ENCODE peak calls at places on chromosomes 16 and 17, in four cellular contexts. M is GM12878, P is H1, B is K562. N is an unnamed sample.

GRCh38 chr17:2071421-2072281 is 16.7 kb downstream of the HIC1 start:
- DNase-seq in M (no peak), P (no peak), B (no peak), N (no peak)

GRCh38 chr16:31355701-31356100 is 725 bp downstream of the ITGAX start:
- DNase-seq in M (no peak), P (no peak), B (no peak), N (no peak)

GRCh38 chr17:6102615-6103014 is 32.4 kb downstream of the WSCD1 start:
- DNase-seq in M (no peak), P (no peak), B (no peak), N (no peak)

GRCh38 chr17:72301887-72302286 is 181.1 kb downstream of the SOX9 start:
- DNase-seq in M (no peak), P (no peak), B (no peak), N (no peak)

GRCh38 chr16:54173489-54173888 is 113.1 kb downstream of the IRX3 start:
- DNase-seq in M (no peak), P (no peak), B (no peak), N (no peak)

GRCh38 chr17:43897827-43898226 is 9.5 kb downstream of the MPP2 start:
- DNase-seq in M (no peak), P (no peak), B (no peak), N (no peak)

GRCh38 chr17:67613961-67614360 is 103.8 kb upstream of the NOL11 start:
- DNase-seq in M (no peak), P (no peak), B (no peak), N (no peak)

GRCh38 chr17:18184143-18185007 is 747 bp downstream of the ALKBH5 start:
- DNase-seq in M (no peak), P (no peak), B (peak; percentile 59), N (no peak)

GRCh38 chr17:38660097-38661026 is 14.4 kb downstream of the EPOP start:
- DNase-seq in M (no peak), P (no peak), B (no peak), N (no peak)

GRCh38 chr16:88815901-88816589 is 4.3 kb upstream of the APRT start:
- DNase-seq in M (no peak), P (no peak), B (peak; percentile 43), N (peak; percentile 86)
- TF ChIP-seq NRF1 in M (no peak), P (no peak), B (no peak), N (no peak)

GRCh38 chr17:16491131-16491702 is 776 bp downstream of the LRRC75A start:
- DNase-seq in M (no peak), P (no peak), B (no peak), N (peak; percentile 54)
- TF ChIP-seq NRF1 in M (no peak), P (no peak), B (no peak), N (no peak)

DNA sequence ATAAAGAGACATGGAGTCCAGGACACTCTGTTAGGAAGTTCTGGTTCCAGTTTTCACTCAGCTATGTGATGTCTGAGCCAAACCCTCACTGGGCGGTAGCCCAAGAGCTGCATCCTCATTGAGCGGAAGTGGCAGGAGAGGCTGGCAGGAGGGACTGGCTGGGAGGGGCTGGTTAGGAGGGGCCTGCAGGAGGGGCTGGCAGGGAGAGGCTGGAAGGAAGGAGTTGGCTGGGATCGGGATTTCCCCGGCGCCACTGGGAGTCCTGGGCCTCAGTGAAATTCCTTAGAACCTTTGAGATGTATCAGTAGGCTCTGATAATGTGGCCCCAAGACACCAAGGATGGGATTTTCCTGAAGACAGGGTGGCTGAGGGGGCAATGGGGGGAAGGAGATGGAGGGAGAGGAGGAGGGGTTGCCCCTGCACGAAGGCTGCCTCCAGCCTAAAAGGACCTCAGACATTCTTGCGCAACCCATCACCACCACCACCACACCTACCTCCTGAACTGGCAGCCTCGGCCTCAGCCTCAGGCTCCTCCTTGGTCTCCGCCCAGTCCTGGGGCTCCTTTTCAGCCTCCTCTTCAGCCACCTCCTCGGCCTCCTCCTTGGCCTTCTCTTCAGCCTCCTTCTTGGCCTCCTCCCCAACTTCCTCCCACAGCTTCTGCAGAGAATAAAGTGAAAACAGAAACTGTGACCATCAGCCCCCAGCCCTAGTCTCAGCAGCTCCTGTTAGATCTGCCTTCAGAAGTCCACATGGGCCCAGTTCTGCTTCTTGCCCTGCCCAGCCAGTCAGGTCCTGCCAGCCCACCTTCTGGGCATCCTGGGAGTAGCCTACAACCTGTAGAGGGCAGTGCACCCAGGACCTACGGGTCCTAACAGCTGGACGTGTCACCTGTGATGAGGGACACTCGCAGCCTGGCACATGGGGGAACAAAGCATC is 31.7 kb downstream of the CNGB1 start:
- DNase-seq in M (no peak), P (no peak), B (no peak), N (no peak)
- TF ChIP-seq NRF1 in M (no peak), P (no peak), B (no peak), N (no peak)

DNA sequence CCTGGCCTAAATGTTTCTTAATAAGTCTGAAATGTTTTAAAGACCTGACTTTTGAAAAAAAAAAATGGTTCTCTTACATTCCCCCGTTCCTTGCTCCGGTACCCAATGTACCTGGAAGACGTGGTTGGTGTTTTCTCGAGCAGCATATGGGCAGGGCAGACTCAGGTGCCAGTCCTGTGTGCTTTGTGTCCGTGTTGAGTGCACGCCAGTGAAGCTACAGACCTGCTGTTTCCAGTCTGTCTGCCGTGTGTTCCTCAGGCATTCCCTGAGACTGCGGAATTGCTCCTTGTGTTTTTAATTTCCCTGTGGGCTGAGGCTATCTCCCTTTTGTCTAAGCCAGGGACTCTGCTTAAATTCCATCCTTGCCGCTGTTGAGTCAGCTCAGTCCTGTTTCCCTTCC is 11.7 kb upstream of the IL17C start:
- DNase-seq in M (no peak), P (no peak), B (no peak), N (no peak)
- TF ChIP-seq NRF1 in M (no peak), P (no peak), B (no peak), N (no peak)

DNA sequence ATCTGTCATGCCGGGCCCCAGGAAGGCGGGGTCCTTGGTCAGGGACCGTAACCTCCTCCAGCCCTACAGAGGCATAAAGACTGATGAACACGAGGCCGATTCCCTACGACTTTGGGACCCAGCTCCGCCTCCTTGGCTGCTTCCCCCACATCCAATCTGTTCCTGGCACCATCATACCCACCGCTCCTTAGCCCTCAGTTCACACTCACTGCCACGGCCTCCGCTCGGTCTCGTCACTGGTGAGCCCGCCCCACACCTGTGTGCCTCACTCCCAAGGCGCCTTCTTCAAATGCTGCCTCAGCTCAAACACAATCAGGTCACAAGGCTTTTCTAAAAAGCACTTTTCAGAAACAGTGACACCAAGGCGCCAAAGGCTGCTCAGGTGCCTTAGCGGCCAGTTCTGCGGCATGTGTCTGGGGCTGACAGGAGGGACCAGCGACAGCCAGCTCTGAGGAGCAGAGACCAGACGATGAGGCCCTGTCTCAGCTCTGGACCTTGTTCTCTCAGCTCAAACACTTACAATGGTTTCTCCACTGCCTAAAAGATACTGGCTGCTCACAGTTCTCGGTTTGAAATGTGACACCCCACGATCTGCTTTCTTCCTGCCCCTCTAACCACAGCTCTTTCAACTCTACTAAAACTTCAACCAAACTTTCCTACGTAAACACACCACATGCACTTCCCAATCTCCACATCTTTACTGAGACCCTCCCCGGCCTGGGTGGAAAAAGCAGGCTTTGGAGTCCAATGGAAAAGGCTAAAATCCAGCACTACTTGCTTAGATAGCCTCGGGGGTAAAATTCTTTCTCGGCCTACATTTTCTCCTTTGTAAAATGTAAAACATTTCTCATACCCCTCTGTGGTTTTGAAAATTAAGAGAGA is 33.2 kb downstream of the CYB5D2 start:
- DNase-seq in M (no peak), P (no peak), B (no peak), N (no peak)
- TF ChIP-seq NRF1 in M (no peak), P (no peak), B (no peak), N (no peak)

GRCh38 chr16:75109732-75110243 is 6.8 kb downstream of the LDHD start:
- DNase-seq in M (no peak), P (no peak), B (no peak), N (no peak)
- TF ChIP-seq NRF1 in M (no peak), P (no peak), B (no peak), N (no peak)

GRCh38 chr16:5709889-5710288 is 612.3 kb upstream of the EEF2KMT start:
- DNase-seq in M (no peak), P (peak; percentile 19), B (no peak), N (no peak)
- TF ChIP-seq NRF1 in M (no peak), P (no peak), B (no peak), N (no peak)

GRCh38 chr16:89892055-89892630 is 18.8 kb downstream of the TCF25 start:
- DNase-seq in M (no peak), P (no peak), B (no peak), N (no peak)

GRCh38 chr16:89887243-89887642 is 13.9 kb downstream of the TCF25 start:
- DNase-seq in M (no peak), P (no peak), B (no peak), N (no peak)

GRCh38 chr16:89892635-89893034 is 19.2 kb downstream of the TCF25 start:
- DNase-seq in M (no peak), P (no peak), B (no peak), N (no peak)

GRCh38 chr16:89890886-89891657 is 17.7 kb downstream of the TCF25 start:
- DNase-seq in M (no peak), P (no peak), B (no peak), N (no peak)

DNA sequence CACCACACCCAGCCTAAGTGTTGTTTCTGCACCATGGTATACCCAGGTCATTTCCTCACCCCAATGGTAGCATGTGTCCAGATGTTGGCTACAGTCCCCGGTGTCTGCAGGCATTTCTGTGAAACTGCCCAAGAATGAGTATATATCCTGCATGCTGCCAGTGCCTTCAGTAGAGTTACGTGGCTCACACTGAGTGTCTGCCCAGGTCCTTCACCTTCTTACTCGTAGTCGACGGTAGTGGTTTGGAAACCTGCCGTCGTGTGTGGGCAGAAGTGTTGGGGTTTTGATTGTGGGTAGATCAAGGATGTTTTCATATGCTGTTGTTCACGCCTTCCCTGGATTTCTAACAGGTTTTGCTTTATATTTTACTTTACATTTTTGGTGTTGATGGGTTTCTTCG is 16.8 kb downstream of the TCF25 start:
- DNase-seq in M (no peak), P (no peak), B (no peak), N (no peak)
- TF ChIP-seq NRF1 in M (no peak), P (no peak), B (no peak), N (no peak)

GRCh38 chr17:7915611-7916382 is at the start of gene RNF227:
- DNase-seq in M (peak; percentile 57), P (no peak), B (peak; percentile 75), N (peak; percentile 93)
- TF ChIP-seq NRF1 in M (peak; percentile 71), P (peak; percentile 37), B (peak; percentile 90), N (peak; percentile 84)

GRCh38 chr17:19381741-19382444 is 3.6 kb downstream of the MAPK7 start:
- DNase-seq in M (no peak), P (no peak), B (no peak), N (no peak)
- TF ChIP-seq NRF1 in M (no peak), P (no peak), B (no peak), N (no peak)